ENCODE peak calls at places on chromosomes 4 and X, in five cellular contexts. One of them, this sample, is unnamed.

GRCh38 chr4:156242390-156242789 is 288.7 kb upstream of the CTSO start:
- DNase-seq in fibroblast of lung: no peak
- DNase-seq in PC-3: no peak
- DNase-seq in GM23248: no peak
- DNase-seq in mesendoderm: no peak
- DNase-seq in this sample: no peak

GRCh38 chrX:63581906-63582305 is 203.1 kb downstream of the ARHGEF9 start:
- DNase-seq in fibroblast of lung: no peak
- DNase-seq in PC-3: no peak
- DNase-seq in GM23248: no peak
- DNase-seq in mesendoderm: no peak
- DNase-seq in this sample: no peak

GRCh38 chr4:150510176-150510875 is 71.6 kb upstream of the MAB21L2 start:
- DNase-seq in fibroblast of lung: peak; percentile 85
- DNase-seq in PC-3: peak; percentile 65
- DNase-seq in GM23248: peak; percentile 88
- DNase-seq in mesendoderm: no peak
- DNase-seq in this sample: no peak

GRCh38 chr4:33924239-33924638 is 2320.1 kb downstream of the ARAP2 start:
- DNase-seq in fibroblast of lung: peak; percentile 52
- DNase-seq in PC-3: peak; percentile 46
- DNase-seq in GM23248: peak; percentile 87
- DNase-seq in mesendoderm: peak; percentile 87
- DNase-seq in this sample: no peak

GRCh38 chrX:42714981-42715688 is 62.8 kb downstream of the PPP1R2C start:
- DNase-seq in fibroblast of lung: peak; percentile 14
- DNase-seq in PC-3: peak; percentile 40
- DNase-seq in GM23248: no peak
- DNase-seq in mesendoderm: peak; percentile 79
- DNase-seq in this sample: no peak

GRCh38 chr4:123505077-123505456 is 108.5 kb downstream of the SPRY1 start:
- DNase-seq in fibroblast of lung: peak; percentile 52
- DNase-seq in PC-3: peak; percentile 16
- DNase-seq in GM23248: no peak
- DNase-seq in mesendoderm: peak; percentile 86
- DNase-seq in this sample: no peak

GRCh38 chr4:25863347-25863784 is 578 bp upstream of the SEL1L3 start:
- DNase-seq in fibroblast of lung: no peak
- DNase-seq in PC-3: peak; percentile 3
- DNase-seq in GM23248: no peak
- DNase-seq in mesendoderm: peak; percentile 64
- DNase-seq in this sample: no peak

GRCh38 chr4:141853091-141853734 is 216.8 kb downstream of the IL15 start:
- DNase-seq in fibroblast of lung: no peak
- DNase-seq in PC-3: peak; percentile 98
- DNase-seq in GM23248: no peak
- DNase-seq in mesendoderm: no peak
- DNase-seq in this sample: no peak

GRCh38 chrX:103157511-103158316 is 57.2 kb upstream of the BEX4 start:
- DNase-seq in fibroblast of lung: peak; percentile 56
- DNase-seq in PC-3: peak; percentile 78
- DNase-seq in GM23248: peak; percentile 52
- DNase-seq in mesendoderm: peak; percentile 49
- DNase-seq in this sample: peak; percentile 48

GRCh38 chr4:108080752-108081151 is 88.0 kb downstream of the LEF1 start:
- DNase-seq in fibroblast of lung: no peak
- DNase-seq in PC-3: no peak
- DNase-seq in GM23248: no peak
- DNase-seq in mesendoderm: no peak
- DNase-seq in this sample: no peak

GRCh38 chrX:119753639-119754257 is 4.6 kb upstream of the SOWAHD start:
- DNase-seq in fibroblast of lung: peak; percentile 40
- DNase-seq in PC-3: peak; percentile 70
- DNase-seq in GM23248: peak; percentile 59
- DNase-seq in mesendoderm: peak; percentile 67
- DNase-seq in this sample: peak; percentile 77

GRCh38 chr4:118325443-118325842 is 27.4 kb downstream of the PRSS12 start:
- DNase-seq in fibroblast of lung: no peak
- DNase-seq in PC-3: no peak
- DNase-seq in GM23248: peak; percentile 34
- DNase-seq in mesendoderm: no peak
- DNase-seq in this sample: no peak

GRCh38 chrX:70219938-70220764 is 14.3 kb upstream of the AWAT1 start:
- DNase-seq in fibroblast of lung: peak; percentile 73
- DNase-seq in PC-3: peak; percentile 93
- DNase-seq in GM23248: peak; percentile 59
- DNase-seq in mesendoderm: peak; percentile 18
- DNase-seq in this sample: no peak

GRCh38 chrX:74383611-74384010 is 37.7 kb upstream of the SLC16A2 start:
- DNase-seq in fibroblast of lung: peak; percentile 62
- DNase-seq in PC-3: peak; percentile 83
- DNase-seq in GM23248: peak; percentile 61
- DNase-seq in mesendoderm: peak; percentile 71
- DNase-seq in this sample: peak; percentile 25

GRCh38 chr4:23333946-23334878 is 555.6 kb downstream of the PPARGC1A start:
- DNase-seq in fibroblast of lung: peak; percentile 98
- DNase-seq in PC-3: peak; percentile 77
- DNase-seq in GM23248: peak; percentile 47
- DNase-seq in mesendoderm: peak; percentile 79
- DNase-seq in this sample: peak; percentile 97

GRCh38 chr4:110138546-110138945 is 59.9 kb downstream of the ELOVL6 start:
- DNase-seq in fibroblast of lung: no peak
- DNase-seq in PC-3: no peak
- DNase-seq in GM23248: no peak
- DNase-seq in mesendoderm: no peak
- DNase-seq in this sample: no peak
- H3K79me2 ChIP-seq in fibroblast of lung: no peaks in the 10 kb centered on the region
- H3K79me2 ChIP-seq in PC-3: no peaks in the 10 kb centered on the region
- H3K79me2 ChIP-seq in GM23248: no peaks in the 10 kb centered on the region
- H3K79me2 ChIP-seq in mesendoderm: peaks cover 6% of the 10 kb centered on the region
- H3K79me2 ChIP-seq in this sample: no peaks in the 10 kb centered on the region

GRCh38 chr4:76525751-76526150 is 90.7 kb downstream of the SHROOM3 start:
- DNase-seq in fibroblast of lung: no peak
- DNase-seq in PC-3: no peak
- DNase-seq in GM23248: no peak
- DNase-seq in mesendoderm: no peak
- DNase-seq in this sample: no peak
- H3K27ac ChIP-seq in fibroblast of lung: no peak overlapping the region
- H3K27ac ChIP-seq in PC-3: no peak overlapping the region
- H3K27ac ChIP-seq in GM23248: no peak overlapping the region
- H3K27ac ChIP-seq in mesendoderm: no peak overlapping the region
- H3K27ac ChIP-seq in this sample: no peak overlapping the region

DNA sequence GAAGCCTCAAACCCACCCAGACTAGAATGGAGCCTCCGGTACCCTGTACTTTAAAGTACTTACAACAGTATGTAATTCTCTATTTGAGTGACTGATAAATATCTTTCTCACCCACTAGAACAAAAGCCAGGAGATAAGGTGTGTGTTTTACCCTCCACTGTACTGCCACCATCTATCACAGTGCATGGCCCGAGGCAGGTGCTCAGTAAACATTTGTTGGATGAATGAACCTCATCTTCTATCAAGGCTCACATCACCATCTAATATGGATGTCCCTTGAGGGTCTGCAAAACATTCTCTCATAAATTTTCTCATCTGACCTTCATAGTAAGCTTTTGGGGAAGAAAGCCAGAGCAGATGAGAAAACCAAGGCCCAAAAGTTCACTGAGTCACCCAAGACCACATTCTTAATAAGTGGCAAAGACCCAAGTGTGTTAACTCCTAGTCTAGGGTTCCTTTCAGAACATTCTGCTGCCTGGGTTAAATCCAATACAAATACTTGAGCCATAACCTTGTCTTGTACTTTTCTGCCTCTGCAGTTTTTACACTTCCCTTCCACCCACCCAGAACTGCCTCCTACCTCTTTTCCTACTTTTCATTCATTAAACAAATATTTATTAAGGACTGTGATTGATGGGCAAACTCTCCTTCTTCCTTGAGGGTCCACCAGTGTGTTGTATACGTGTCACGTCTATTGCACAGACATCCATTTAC is 35.8 kb downstream of the APBB2 start:
- DNase-seq in fibroblast of lung: peak; percentile 95
- DNase-seq in PC-3: peak; percentile 80
- DNase-seq in GM23248: peak; percentile 96
- DNase-seq in mesendoderm: no peak
- DNase-seq in this sample: no peak
- H3K79me2 ChIP-seq in fibroblast of lung: peaks cover 31% of the 10 kb centered on the region
- H3K79me2 ChIP-seq in PC-3: peaks cover 88% of the 10 kb centered on the region
- H3K79me2 ChIP-seq in GM23248: peaks cover 84% of the 10 kb centered on the region
- H3K79me2 ChIP-seq in mesendoderm: peaks cover 4% of the 10 kb centered on the region
- H3K79me2 ChIP-seq in this sample: no peaks in the 10 kb centered on the region

DNA sequence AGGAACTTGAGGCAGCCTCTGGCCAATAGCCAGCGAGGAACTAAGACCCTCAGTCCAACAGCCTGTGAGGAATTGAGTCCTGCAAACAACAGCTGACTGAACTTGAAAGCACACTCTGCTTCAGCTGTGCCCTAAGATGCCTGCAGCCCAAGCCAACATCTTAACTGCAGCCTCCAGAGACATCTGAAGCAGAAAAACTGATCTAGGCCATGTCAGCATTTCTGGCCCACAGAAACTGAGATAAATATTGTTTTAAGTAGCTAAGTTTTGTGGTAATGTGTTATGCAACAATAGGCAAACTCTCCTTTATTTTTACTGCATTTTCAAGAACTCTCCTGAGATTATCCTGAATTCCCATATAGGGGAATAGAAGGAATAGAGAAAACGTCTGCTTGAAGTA is 24.4 kb upstream of the PIGA start:
- DNase-seq in fibroblast of lung: peak; percentile 38
- DNase-seq in PC-3: no peak
- DNase-seq in GM23248: no peak
- DNase-seq in mesendoderm: no peak
- DNase-seq in this sample: no peak
- H3K27ac ChIP-seq in fibroblast of lung: no peak overlapping the region
- H3K27ac ChIP-seq in PC-3: no peak overlapping the region
- H3K27ac ChIP-seq in GM23248: no peak overlapping the region
- H3K27ac ChIP-seq in mesendoderm: no peak overlapping the region
- H3K27ac ChIP-seq in this sample: no peak overlapping the region

GRCh38 chr4:158807696-158808095 is 38.9 kb downstream of the FNIP2 start:
- DNase-seq in fibroblast of lung: no peak
- DNase-seq in PC-3: no peak
- DNase-seq in GM23248: no peak
- DNase-seq in mesendoderm: peak; percentile 75
- DNase-seq in this sample: no peak
- H3K79me2 ChIP-seq in fibroblast of lung: peaks cover 8% of the 10 kb centered on the region
- H3K79me2 ChIP-seq in PC-3: peaks cover 7% of the 10 kb centered on the region
- H3K79me2 ChIP-seq in GM23248: peaks cover 75% of the 10 kb centered on the region
- H3K79me2 ChIP-seq in mesendoderm: no peaks in the 10 kb centered on the region
- H3K79me2 ChIP-seq in this sample: peaks cover 59% of the 10 kb centered on the region

DNA sequence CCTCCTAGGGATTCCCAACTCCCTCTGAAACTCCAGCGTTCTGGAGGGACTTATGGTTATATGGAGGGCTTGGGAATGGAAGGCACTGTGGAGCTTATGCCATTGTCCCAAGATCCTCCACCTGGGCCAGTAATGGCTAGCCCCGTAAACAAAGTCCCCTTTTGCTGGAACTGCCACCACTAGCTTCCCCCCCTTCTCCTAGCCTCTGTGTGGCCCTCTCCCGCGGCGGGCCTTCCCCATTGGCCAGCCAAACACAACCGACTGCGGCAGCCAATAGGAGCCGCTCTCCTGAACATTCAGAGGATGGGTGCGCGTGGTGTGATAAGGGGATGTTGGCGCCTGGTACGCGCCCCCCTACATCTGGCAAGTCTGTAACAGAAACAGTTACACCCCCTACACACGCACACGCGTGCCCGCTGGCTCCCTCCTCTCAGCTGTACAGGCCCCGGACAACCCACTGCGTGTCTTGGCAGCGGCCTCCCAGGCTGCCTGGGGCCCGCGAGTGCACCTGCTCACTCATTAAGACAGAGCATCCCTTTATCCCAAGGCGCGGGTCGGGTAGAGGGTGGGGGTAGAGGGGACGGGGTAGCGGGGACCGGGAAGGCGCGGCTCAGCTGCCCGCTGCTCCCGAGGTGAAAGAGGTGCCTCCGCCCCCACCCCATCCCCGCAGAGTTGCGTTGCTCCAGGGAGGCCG is 863 bp upstream of the RAB33A start:
- DNase-seq in fibroblast of lung: no peak
- DNase-seq in PC-3: no peak
- DNase-seq in GM23248: peak; percentile 11
- DNase-seq in mesendoderm: peak; percentile 48
- DNase-seq in this sample: no peak
- H3K27ac ChIP-seq in fibroblast of lung: no peak overlapping the region
- H3K27ac ChIP-seq in PC-3: no peak overlapping the region
- H3K27ac ChIP-seq in GM23248: no peak overlapping the region
- H3K27ac ChIP-seq in mesendoderm: no peak overlapping the region
- H3K27ac ChIP-seq in this sample: peak overlapping the region; percentile 16